ENCODE peak calls at places on chromosomes 6 and 20, in four cellular contexts. I, S, M and D are unnamed samples.

GRCh38 chr6:131778134-131778533 is 29.7 kb upstream of the ENPP1 start:
- DNase-seq in S (no peak), I (no peak), M (no peak), D (no peak)

GRCh38 chr20:43404880-43405279 is 52.8 kb upstream of the SRSF6 start:
- DNase-seq in M (no peak), S (peak; percentile 83), I (no peak), D (no peak)

GRCh38 chr6:33124947-33125346 is 49.2 kb downstream of the HLA-DPB1 start:
- DNase-seq in M (no peak), I (no peak), S (no peak), D (no peak)

GRCh38 chr6:165661416-165662001 is 1.5 kb downstream of the PDE10A start:
- DNase-seq in S (peak; percentile 70), I (peak; percentile 29), M (no peak), D (no peak)

GRCh38 chr6:150730801-150731445 is 131.2 kb downstream of the PLEKHG1 start:
- DNase-seq in I (no peak), M (no peak), S (no peak), D (no peak)

GRCh38 chr6:26411751-26412150 is 9.7 kb downstream of the BTN3A1 start:
- DNase-seq in I (no peak), S (no peak), M (no peak), D (no peak)

GRCh38 chr6:158039178-158039557 is 57.5 kb downstream of the SYNJ2 start:
- DNase-seq in M (no peak), S (peak; percentile 86), I (no peak), D (no peak)

GRCh38 chr6:53761036-53761435 is 33.8 kb upstream of the LRRC1 start:
- DNase-seq in M (no peak), I (no peak), S (no peak), D (no peak)

GRCh38 chr6:136113736-136114173 is 136.4 kb downstream of the MTFR2 start:
- DNase-seq in I (no peak), M (no peak), S (peak; percentile 77), D (peak; percentile 63)

GRCh38 chr6:95786802-95787201 is 209.5 kb downstream of the MANEA start:
- DNase-seq in S (no peak), I (no peak), M (no peak), D (no peak)

GRCh38 chr6:12077021-12077420 is 64.9 kb downstream of the HIVEP1 start:
- DNase-seq in I (no peak), M (no peak), S (no peak), D (no peak)

DNA sequence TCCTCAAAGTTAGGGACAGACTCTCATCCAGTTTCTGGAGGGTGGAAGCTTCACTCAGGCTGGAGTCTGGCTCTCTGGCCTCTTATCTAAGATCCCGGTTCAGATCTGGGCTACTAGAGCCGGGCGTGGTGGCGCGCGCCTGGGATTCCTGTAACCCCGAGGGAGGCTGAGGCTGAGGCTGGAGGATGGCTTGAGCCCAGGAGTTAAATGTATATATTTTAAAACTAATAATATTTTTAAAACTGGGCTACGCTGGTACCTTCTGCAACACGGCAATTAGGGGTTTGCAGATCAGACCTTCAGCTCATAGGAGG is 710 bp upstream of the ZNF343 start:
- DNase-seq in M (no peak), S (no peak), I (no peak), D (no peak)
- H3K27ac ChIP-seq in M (peak overlapping the region; percentile 82), S (peak overlapping the region; percentile 41), I (no peak overlapping the region), D (peak overlapping the region; percentile 94)

GRCh38 chr6:79869600-79870084 is 77.7 kb downstream of the ELOVL4 start:
- DNase-seq in M (peak; percentile 87), I (peak; percentile 71), S (peak; percentile 94), D (peak; percentile 77)

GRCh38 chr6:79872986-79873385 is 74.4 kb downstream of the ELOVL4 start:
- DNase-seq in M (no peak), S (no peak), I (no peak), D (no peak)

GRCh38 chr6:79869184-79869583 is 78.2 kb downstream of the ELOVL4 start:
- DNase-seq in M (no peak), I (no peak), S (no peak), D (no peak)

GRCh38 chr6:79874531-79875132 is 72.7 kb downstream of the ELOVL4 start:
- DNase-seq in I (no peak), S (no peak), M (no peak), D (no peak)

DNA sequence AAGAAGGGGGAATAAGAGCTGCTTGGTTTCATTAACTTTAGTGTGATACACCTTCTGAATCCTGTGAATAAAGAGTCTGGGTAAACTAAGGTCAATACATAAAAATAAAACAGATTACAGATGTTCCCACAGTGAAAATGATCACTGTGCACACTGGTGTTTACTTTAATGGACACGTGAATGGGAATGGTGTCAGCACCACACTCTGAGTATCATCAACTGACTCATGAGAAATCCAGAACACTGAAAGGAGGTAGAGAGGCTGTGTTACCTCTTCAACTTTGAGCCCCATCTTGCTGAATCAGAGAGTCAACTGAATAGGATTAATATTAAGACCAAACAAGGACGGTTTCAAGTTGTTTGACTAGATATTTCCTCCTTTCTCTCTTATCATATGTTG is 75.0 kb downstream of the ELOVL4 start:
- DNase-seq in M (no peak), I (no peak), S (no peak), D (no peak)
- H3K27ac ChIP-seq in M (no peak overlapping the region), I (no peak overlapping the region), S (no peak overlapping the region), D (no peak overlapping the region)

GRCh38 chr20:2840967-2841531 is 504 bp downstream of the VPS16 start:
- DNase-seq in S (peak; percentile 81), I (peak; percentile 69), M (peak; percentile 35), D (peak; percentile 43)
- H3K27ac ChIP-seq in S (no peak overlapping the region), I (peak overlapping the region; percentile 69), M (peak overlapping the region; percentile 90), D (peak overlapping the region; percentile 91)

DNA sequence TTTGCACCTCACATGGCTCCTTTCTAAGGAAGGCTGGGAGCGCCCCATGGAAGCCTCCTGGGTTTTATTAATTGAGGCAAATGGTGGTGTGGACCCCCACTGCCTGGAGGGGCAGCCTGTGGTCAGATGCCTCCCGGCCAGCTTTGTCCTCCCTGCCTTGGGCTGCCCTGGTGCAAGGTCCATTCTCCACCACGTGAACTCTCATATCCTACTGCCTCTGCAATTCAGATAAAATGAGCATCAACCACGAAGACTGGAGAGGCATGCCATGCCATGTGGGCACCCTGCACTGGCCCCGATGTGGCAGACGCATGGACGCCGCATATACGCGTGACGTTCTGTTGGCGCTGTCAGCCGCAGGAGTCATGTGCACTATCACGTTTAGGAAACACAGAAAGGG is 295.5 kb downstream of the TAF4 start:
- DNase-seq in I (no peak), S (no peak), M (no peak), D (no peak)
- H3K27ac ChIP-seq in I (no peak overlapping the region), S (no peak overlapping the region), M (no peak overlapping the region), D (no peak overlapping the region)

GRCh38 chr20:62891111-62891510 is 29.5 kb upstream of the TCFL5 start:
- DNase-seq in S (no peak), I (no peak), M (no peak), D (no peak)
- H3K27ac ChIP-seq in S (no peak overlapping the region), I (no peak overlapping the region), M (no peak overlapping the region), D (no peak overlapping the region)

GRCh38 chr20:58629213-58629575 is 21.9 kb upstream of the STX16 start:
- DNase-seq in M (no peak), I (no peak), S (no peak), D (no peak)

GRCh38 chr20:58626076-58626475 is 25.0 kb upstream of the STX16 start:
- DNase-seq in M (no peak), I (no peak), S (no peak), D (no peak)

GRCh38 chr20:58627212-58628072 is 23.6 kb upstream of the STX16 start:
- DNase-seq in I (no peak), M (no peak), S (no peak), D (no peak)

GRCh38 chr20:58630063-58630462 is 21.0 kb upstream of the STX16 start:
- DNase-seq in I (no peak), M (no peak), S (no peak), D (no peak)

DNA sequence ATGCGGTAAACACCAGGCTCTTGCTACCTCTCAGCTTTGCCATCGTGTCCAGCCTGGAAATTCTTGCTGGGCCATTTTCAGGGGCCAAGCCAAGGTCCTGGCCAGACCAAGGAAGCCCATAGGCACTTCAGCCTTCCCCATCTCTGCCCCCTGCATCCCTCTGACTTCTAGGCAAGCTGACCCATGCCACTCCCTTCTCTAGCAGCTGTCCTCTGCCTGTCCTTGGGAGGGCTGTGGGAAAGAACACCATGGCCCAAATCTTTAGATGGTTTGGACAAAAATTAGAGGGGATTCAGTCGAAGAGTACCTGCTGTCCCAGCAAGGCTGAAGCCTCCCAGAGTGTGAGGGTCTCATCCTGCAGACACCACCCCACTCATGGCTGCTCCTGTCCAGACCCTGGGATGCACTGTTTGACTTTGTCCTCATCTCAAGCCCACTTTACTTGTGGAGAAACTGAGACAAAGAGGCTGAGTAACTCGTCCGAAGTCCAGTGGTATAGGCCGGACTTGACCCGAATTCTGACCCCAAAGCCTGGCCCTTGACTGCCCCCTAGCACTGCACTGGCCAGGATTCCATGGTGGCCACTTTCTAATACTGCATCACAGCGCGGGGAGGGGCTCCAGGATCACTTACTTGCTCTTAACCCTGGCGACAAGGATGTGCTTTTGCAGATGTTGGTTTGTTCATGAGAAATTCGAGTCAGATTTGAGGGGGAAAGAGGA is 22.4 kb upstream of the STX16 start:
- DNase-seq in S (no peak), I (no peak), M (no peak), D (no peak)
- H3K27ac ChIP-seq in S (peak overlapping the region; percentile 64), I (no peak overlapping the region), M (no peak overlapping the region), D (no peak overlapping the region)

GRCh38 chr20:3119044-3119443 is 34.5 kb upstream of the AVP start:
- DNase-seq in S (no peak), I (no peak), M (no peak), D (peak; percentile 67)
- H3K27ac ChIP-seq in S (no peak overlapping the region), I (no peak overlapping the region), M (no peak overlapping the region), D (peak overlapping the region; percentile 94)